ENCODE peak calls at places on chromosomes 16 and 17, in six cellular contexts. X, W, V, N, J and D are unnamed samples.

GRCh38 chr17:55632893-55633292 is 89.8 kb downstream of the TMEM100 start:
- DNase-seq in W (no peak), X (no peak), J (no peak), V (no peak), N (no peak), D (no peak)

GRCh38 chr17:42853004-42853403 is 2.0 kb downstream of the AOC3 start:
- DNase-seq in W (no peak), N (no peak), V (no peak), J (peak), X (no peak), D (no peak)

GRCh38 chr17:42608692-42609181 is 437 bp downstream of the RETREG3 start:
- DNase-seq in N (no peak), V (no peak), X (no peak), W (no peak), J (peak), D (no peak)

GRCh38 chr16:71358464-71359031 is at the start of gene CALB2:
- DNase-seq in V (no peak), J (peak), W (peak), N (peak), X (peak), D (no peak)

GRCh38 chr16:21092951-21093350 is 57.7 kb downstream of the DNAH3 start:
- DNase-seq in J (no peak), X (no peak), W (no peak), V (no peak), N (no peak), D (no peak)

GRCh38 chr17:76697702-76698465 is 12.9 kb downstream of the MXRA7 start:
- DNase-seq in N (no peak), V (no peak), X (no peak), W (peak), J (no peak), D (no peak)

GRCh38 chr17:21194210-21194609 is 19.8 kb downstream of the TMEM11 start:
- DNase-seq in W (no peak), N (no peak), J (no peak), V (no peak), X (no peak), D (no peak)

GRCh38 chr17:63406689-63407330 is 39.3 kb downstream of the CYB561 start:
- DNase-seq in W (peak), J (peak), X (peak), V (peak), N (peak), D (peak)

GRCh38 chr16:23530062-23530461 is 19.8 kb upstream of the GGA2 start:
- DNase-seq in X (no peak), J (no peak), N (no peak), V (no peak), W (no peak), D (no peak)

GRCh38 chr17:49431743-49432142 is 17.1 kb upstream of the PHB1 start:
- DNase-seq in J (no peak), W (no peak), N (no peak), V (no peak), X (no peak), D (no peak)

GRCh38 chr16:7137560-7138330 is 194.9 kb upstream of the RBFOX1 start:
- DNase-seq in W (peak), N (no peak), V (no peak), J (no peak), X (peak), D (no peak)

GRCh38 chr17:47315451-47316266 is 8.1 kb upstream of the EFCAB13 start:
- DNase-seq in N (no peak), J (no peak), W (peak), V (no peak), X (peak), D (peak)

GRCh38 chr16:11576427-11577289 is 10.1 kb downstream of the LITAF start:
- DNase-seq in X (peak), W (no peak), V (no peak), J (no peak), N (no peak), D (no peak)

GRCh38 chr17:21295036-21295952 is 10.8 kb downstream of the MAP2K3 start:
- DNase-seq in V (no peak), W (peak), N (no peak), J (no peak), X (peak), D (no peak)

GRCh38 chr17:4693416-4693815 is 10.5 kb downstream of the PELP1 start:
- DNase-seq in W (no peak), X (no peak), J (no peak), N (no peak), V (no peak), D (no peak)

GRCh38 chr17:79356839-79357447 is 253.9 kb downstream of the RBFOX3 start:
- DNase-seq in W (no peak), V (no peak), N (no peak), J (no peak), X (no peak), D (no peak)

GRCh38 chr17:27362909-27363308 is 69.0 kb downstream of the WSB1 start:
- DNase-seq in J (no peak), W (no peak), N (no peak), X (no peak), V (no peak), D (no peak)

GRCh38 chr17:82242977-82243647 is 14.3 kb downstream of the SLC16A3 start:
- DNase-seq in N (no peak), J (peak), X (peak), W (peak), V (peak), D (peak)

GRCh38 chr16:17629936-17630335 is 159.2 kb upstream of the XYLT1 start:
- DNase-seq in V (no peak), N (no peak), X (no peak), W (no peak), J (no peak), D (no peak)

GRCh38 chr16:89687092-89687940 is 827 bp downstream of the CDK10 start:
- DNase-seq in X (peak), W (peak), J (no peak), N (no peak), V (no peak), D (no peak)

GRCh38 chr16:2692948-2693651 is 10.8 kb downstream of the KCTD5 start:
- DNase-seq in V (no peak), N (peak), J (no peak), X (no peak), W (no peak), D (peak)

GRCh38 chr16:21599994-21600773 is 807 bp downstream of the METTL9 start:
- DNase-seq in X (peak), W (peak), V (no peak), N (peak), J (peak), D (no peak)

GRCh38 chr16:80852261-80852872 is 48.0 kb upstream of the CDYL2 start:
- DNase-seq in X (peak), W (peak), N (peak), V (no peak), J (no peak), D (no peak)

GRCh38 chr17:77963441-77963840 is 4.9 kb downstream of the TNRC6C start:
- DNase-seq in V (peak), X (no peak), J (no peak), W (peak), N (no peak), D (no peak)

GRCh38 chr17:40936437-40936971 is 942 bp downstream of the KRT23 start:
- DNase-seq in V (no peak), J (no peak), N (no peak), X (no peak), W (no peak), D (no peak)

GRCh38 chr17:68296217-68297140 is 5.2 kb downstream of the ARSG start:
- DNase-seq in N (no peak), X (no peak), V (no peak), J (no peak), W (no peak), D (no peak)

GRCh38 chr16:85173077-85173980 is 61.1 kb upstream of the CIBAR2 start:
- DNase-seq in J (no peak), X (peak), W (peak), V (no peak), N (no peak), D (no peak)

GRCh38 chr16:58634265-58634802 is 4.7 kb upstream of the CNOT1 start:
- DNase-seq in X (no peak), V (no peak), W (no peak), N (no peak), J (no peak), D (no peak)